ENCODE peak calls at places on chromosome 11, in nine cellular contexts. Z, S, F, J, E, G, H, D and Q are unnamed samples.
A peak's percentile ranks its signal among the peaks of the same experiment; 100 is the strongest.

GRCh38 chr11:129530154-129530895 is 154.7 kb downstream of the BARX2 start:
- DNase-seq in Z (no peak), S (no peak), F (no peak), J (no peak), E (no peak), G (no peak), H (no peak), D (no peak), Q (no peak)

GRCh38 chr11:124674168-124674517 is 439 bp downstream of the SPA17 start:
- DNase-seq in Z (peak; percentile 5), S (no peak), F (no peak), J (no peak), E (no peak), G (peak; percentile 67), H (no peak), D (no peak), Q (no peak)

GRCh38 chr11:5550440-5551095 is 2.2 kb upstream of the OR52H1 start:
- DNase-seq in Z (peak; percentile 94), S (peak; percentile 21), F (no peak), J (no peak), E (peak; percentile 39), G (no peak), H (no peak), D (no peak), Q (no peak)

GRCh38 chr11:20631525-20632168 is 32.2 kb downstream of the SLC6A5 start:
- DNase-seq in Z (no peak), S (no peak), F (no peak), J (no peak), E (no peak), G (peak; percentile 35), H (no peak), D (no peak), Q (no peak)

GRCh38 chr11:65767406-65767805 is 13.4 kb downstream of the AP5B1 start:
- DNase-seq in Z (no peak), S (no peak), F (no peak), J (no peak), E (no peak), G (no peak), H (no peak), D (no peak), Q (no peak)

GRCh38 chr11:45399166-45399565 is 113.0 kb upstream of the SYT13 start:
- DNase-seq in Z (no peak), S (no peak), F (no peak), J (no peak), E (no peak), G (no peak), H (no peak), D (no peak), Q (no peak)

GRCh38 chr11:134393638-134394037 is 18.4 kb downstream of the B3GAT1 start:
- DNase-seq in Z (no peak), S (peak; percentile 5), F (no peak), J (peak; percentile 11), E (no peak), G (peak; percentile 9), H (peak; percentile 4), D (no peak), Q (no peak)

GRCh38 chr11:107916671-107917241 is 11.5 kb upstream of the RAB39A start:
- DNase-seq in Z (peak; percentile 8), S (no peak), F (no peak), J (no peak), E (peak; percentile 13), G (no peak), H (no peak), D (peak; percentile 12), Q (peak; percentile 42)

GRCh38 chr11:69663326-69663725 is 11.8 kb downstream of the LTO1 start:
- DNase-seq in Z (no peak), S (no peak), F (no peak), J (no peak), E (no peak), G (no peak), H (no peak), D (no peak), Q (no peak)

GRCh38 chr11:73331138-73331916 is 23.3 kb downstream of the ARHGEF17 start:
- DNase-seq in Z (peak; percentile 45), S (no peak), F (no peak), J (no peak), E (no peak), G (no peak), H (no peak), D (no peak), Q (no peak)

GRCh38 chr11:112538529-112538928 is 277.9 kb upstream of the PLET1 start:
- DNase-seq in Z (no peak), S (no peak), F (no peak), J (no peak), E (no peak), G (no peak), H (no peak), D (no peak), Q (no peak)